ENCODE peak calls at places on chromosomes 7 and 10, in nine cellular contexts. C is left cardiac atrium; G is CD8-positive, alpha-beta T cell; I is GF-D8; L is cortex of kidney; W is mucosa of gallbladder; E is sigmoid colon; M is stimulated activated CD4-positive, alpha-beta T cell treated with anti-CD3 and anti-CD28 coated beads, Interleukin-15, amount 100 ng/mL, for 24 hours; O is GM03348. V is an unnamed sample.

GRCh38 chr10:102422586-102423129 is 2.0 kb downstream of the FBXL15 start:
- DNase-seq in C (peak), G (peak), I (peak), L (no peak), W (peak), E (peak), M (peak), O (peak), V (peak)

GRCh38 chr10:131437556-131438465 is 126.3 kb upstream of the TCERG1L start:
- DNase-seq in C (no peak), G (no peak), I (no peak), L (no peak), W (no peak), E (no peak), M (no peak), O (no peak), V (no peak)

GRCh38 chr7:91776166-91776565 is 104.3 kb downstream of the MTERF1 start:
- DNase-seq in C (no peak), G (no peak), I (no peak), L (no peak), W (no peak), E (no peak), M (no peak), O (no peak), V (no peak)

GRCh38 chr7:51606601-51607154 is 290.1 kb upstream of the COBL start:
- DNase-seq in C (no peak), G (no peak), I (no peak), L (no peak), W (no peak), E (no peak), M (no peak), O (no peak), V (peak)

GRCh38 chr10:25209618-25210017 is 34.8 kb downstream of the GPR158 start:
- DNase-seq in C (no peak), G (no peak), I (no peak), L (no peak), W (no peak), E (no peak), M (no peak), O (no peak), V (no peak)

GRCh38 chr10:73591935-73592699 is 975 bp upstream of the USP54 start:
- DNase-seq in C (peak), G (no peak), I (peak), L (no peak), W (peak), E (peak), M (peak), O (peak), V (peak)

GRCh38 chr10:76195990-76196389 is 764.6 kb downstream of the LRMDA start:
- DNase-seq in C (no peak), G (no peak), I (no peak), L (no peak), W (no peak), E (no peak), M (no peak), O (peak), V (no peak)

GRCh38 chr10:30374353-30374752 is 25.3 kb upstream of the MTPAP start:
- DNase-seq in C (no peak), G (no peak), I (no peak), L (no peak), W (no peak), E (peak), M (peak), O (no peak), V (peak)

GRCh38 chr7:20310963-20311742 is 19.5 kb upstream of the ITGB8 start:
- DNase-seq in C (no peak), G (no peak), I (peak), L (no peak), W (no peak), E (no peak), M (no peak), O (peak), V (no peak)

GRCh38 chr10:132546567-132547420 is 9.2 kb downstream of the INPP5A start:
- DNase-seq in C (no peak), G (no peak), I (peak), L (no peak), W (peak), E (peak), M (no peak), O (no peak), V (peak)

GRCh38 chr10:86687750-86688149 is 19.4 kb downstream of the LDB3 start:
- DNase-seq in C (no peak), G (no peak), I (no peak), L (no peak), W (no peak), E (no peak), M (no peak), O (peak), V (no peak)

GRCh38 chr10:7506571-7506970 is 95.7 kb upstream of the SFMBT2 start:
- DNase-seq in C (no peak), G (peak), I (no peak), L (no peak), W (no peak), E (no peak), M (no peak), O (no peak), V (no peak)

GRCh38 chr10:84267503-84268126 is 22.8 kb downstream of the RGR start:
- DNase-seq in C (peak), G (peak), I (no peak), L (no peak), W (no peak), E (no peak), M (peak), O (peak), V (peak)

GRCh38 chr10:126843299-126843934 is 61.8 kb upstream of the DOCK1 start:
- DNase-seq in C (no peak), G (no peak), I (no peak), L (no peak), W (no peak), E (no peak), M (no peak), O (no peak), V (no peak)

GRCh38 chr10:27030060-27030459 is 70.2 kb downstream of the ANKRD26 start:
- DNase-seq in C (no peak), G (no peak), I (no peak), L (no peak), W (no peak), E (no peak), M (no peak), O (no peak), V (no peak)

GRCh38 chr7:129041142-129041928 is 13.6 kb downstream of the TNPO3 start:
- DNase-seq in C (no peak), G (no peak), I (no peak), L (no peak), W (no peak), E (no peak), M (no peak), O (no peak), V (no peak)

GRCh38 chr10:29392376-29393021 is 103.6 kb downstream of the LYZL1 start:
- DNase-seq in C (peak), G (no peak), I (no peak), L (no peak), W (peak), E (no peak), M (peak), O (peak), V (peak)

GRCh38 chr10:70923696-70924095 is 35.3 kb upstream of the PCBD1 start:
- DNase-seq in C (no peak), G (no peak), I (no peak), L (no peak), W (no peak), E (no peak), M (no peak), O (no peak), V (no peak)

GRCh38 chr10:16646474-16647059 is 124.9 kb upstream of the C1QL3 start:
- DNase-seq in C (no peak), G (no peak), I (peak), L (no peak), W (no peak), E (no peak), M (peak), O (no peak), V (no peak)

GRCh38 chr7:16422100-16422430 is 727 bp upstream of the CRPPA start:
- DNase-seq in C (no peak), G (no peak), I (peak), L (no peak), W (no peak), E (no peak), M (no peak), O (no peak), V (no peak)

GRCh38 chr10:62076872-62077271 is 175.4 kb downstream of the ARID5B start:
- DNase-seq in C (no peak), G (no peak), I (no peak), L (no peak), W (no peak), E (no peak), M (no peak), O (no peak), V (peak)

GRCh38 chr7:94088560-94088959 is 84.4 kb upstream of the BET1 start:
- DNase-seq in C (no peak), G (no peak), I (no peak), L (no peak), W (no peak), E (no peak), M (no peak), O (peak), V (no peak)

GRCh38 chr7:87851242-87851641 is 24.9 kb downstream of the SLC25A40 start:
- DNase-seq in C (no peak), G (no peak), I (no peak), L (no peak), W (no peak), E (no peak), M (no peak), O (no peak), V (no peak)

GRCh38 chr7:17095001-17095574 is 203.4 kb upstream of the AHR start:
- DNase-seq in C (no peak), G (no peak), I (no peak), L (no peak), W (no peak), E (no peak), M (no peak), O (peak), V (peak)

GRCh38 chr7:516606-517456 is 2.8 kb downstream of the PDGFA start:
- DNase-seq in C (peak), G (no peak), I (no peak), L (no peak), W (peak), E (no peak), M (peak), O (peak), V (peak)

GRCh38 chr10:30098624-30099023 is 39.2 kb upstream of the JCAD start:
- DNase-seq in C (no peak), G (no peak), I (no peak), L (no peak), W (no peak), E (no peak), M (no peak), O (peak), V (peak)

GRCh38 chr10:77989081-77989724 is 40.1 kb downstream of the POLR3A start:
- DNase-seq in C (peak), G (no peak), I (no peak), L (no peak), W (no peak), E (no peak), M (no peak), O (peak), V (no peak)

GRCh38 chr7:112554591-112554990 is 73.8 kb downstream of the LSMEM1 start:
- DNase-seq in C (no peak), G (no peak), I (no peak), L (no peak), W (no peak), E (no peak), M (no peak), O (no peak), V (no peak)

GRCh38 chr10:88064608-88065383 is 201.4 kb downstream of the PTEN start:
- DNase-seq in C (peak), G (no peak), I (peak), L (no peak), W (no peak), E (peak), M (peak), O (peak), V (no peak)

GRCh38 chr10:100192350-100192749 is 6.5 kb upstream of the ERLIN1 start:
- DNase-seq in C (no peak), G (no peak), I (peak), L (no peak), W (no peak), E (no peak), M (no peak), O (no peak), V (no peak)

GRCh38 chr10:117222552-117223412 is 18.1 kb upstream of the SLC18A2 start:
- DNase-seq in C (no peak), G (no peak), I (no peak), L (no peak), W (no peak), E (peak), M (no peak), O (no peak), V (no peak)

GRCh38 chr10:5629789-5630436 is 36.5 kb downstream of the ASB13 start:
- DNase-seq in C (peak), G (peak), I (peak), L (no peak), W (peak), E (peak), M (peak), O (peak), V (peak)

GRCh38 chr7:22499044-22499443 is 944 bp downstream of the STEAP1B start:
- DNase-seq in C (no peak), G (no peak), I (no peak), L (no peak), W (no peak), E (no peak), M (no peak), O (no peak), V (no peak)

GRCh38 chr10:71269301-71270288 is 49.5 kb upstream of the SLC29A3 start:
- DNase-seq in C (peak), G (no peak), I (no peak), L (no peak), W (no peak), E (no peak), M (no peak), O (no peak), V (peak)

GRCh38 chr7:139321071-139321745 is 19.9 kb upstream of the FMC1 start:
- DNase-seq in C (no peak), G (no peak), I (no peak), L (no peak), W (no peak), E (no peak), M (no peak), O (peak), V (peak)

GRCh38 chr10:82206831-82207230 is 331.8 kb downstream of the NRG3 start:
- DNase-seq in C (no peak), G (no peak), I (no peak), L (no peak), W (no peak), E (no peak), M (no peak), O (no peak), V (no peak)

GRCh38 chr7:88635149-88635548 is 124.4 kb upstream of the ZNF804B start:
- DNase-seq in C (no peak), G (no peak), I (no peak), L (no peak), W (no peak), E (no peak), M (no peak), O (no peak), V (no peak)

GRCh38 chr10:63578501-63578900 is 57.3 kb downstream of the REEP3 start:
- DNase-seq in C (no peak), G (no peak), I (no peak), L (no peak), W (no peak), E (no peak), M (no peak), O (no peak), V (no peak)

GRCh38 chr10:129658673-129659072 is 191.6 kb downstream of the MGMT start:
- DNase-seq in C (no peak), G (no peak), I (no peak), L (no peak), W (no peak), E (no peak), M (no peak), O (no peak), V (peak)

GRCh38 chr10:86795353-86795752 is 38.9 kb downstream of the BMPR1A start:
- DNase-seq in C (no peak), G (no peak), I (no peak), L (no peak), W (no peak), E (no peak), M (no peak), O (peak), V (peak)